ENCODE peak calls at places on chromosomes 1 and 21, in seven cellular contexts. Q is K562, L is HCT116, K is SK-N-SH, Y is H1, O is HepG2, R is GM12878. B is an unnamed sample.

GRCh38 chr1:205585835-205586785 is 45.7 kb downstream of the ELK4 start:
- DNase-seq in Q (no peak), L (no peak), K (no peak), Y (no peak), O (no peak), R (no peak), B (no peak)

GRCh38 chr1:11501906-11502485 is 23.0 kb downstream of the DISP3 start:
- DNase-seq in Q (no peak), L (no peak), K (no peak), Y (no peak), O (no peak), R (no peak), B (no peak)

GRCh38 chr1:62321438-62321837 is 2.2 kb upstream of the KANK4 start:
- DNase-seq in Q (no peak), L (peak; percentile 39), K (no peak), Y (no peak), O (no peak), R (no peak), B (no peak)

GRCh38 chr1:201295861-201296260 is 12.6 kb downstream of the PKP1 start:
- DNase-seq in Q (no peak), L (no peak), K (no peak), Y (no peak), O (no peak), R (no peak), B (no peak)

GRCh38 chr21:46301759-46302158 is 15.6 kb downstream of the YBEY start:
- DNase-seq in Q (no peak), L (no peak), K (no peak), Y (no peak), O (no peak), R (no peak), B (no peak)

GRCh38 chr1:34885405-34886247 is 26.1 kb upstream of the SMIM12 start:
- DNase-seq in Q (peak; percentile 80), L (no peak), K (no peak), Y (peak; percentile 95), O (no peak), R (no peak), B (no peak)

GRCh38 chr1:207868252-207868768 is 42.6 kb downstream of the CD34 start:
- DNase-seq in Q (peak; percentile 60), L (no peak), K (peak; percentile 54), Y (peak; percentile 58), O (no peak), R (no peak), B (peak; percentile 49)

GRCh38 chr1:45929257-45929687 is 125.9 kb downstream of the MAST2 start:
- DNase-seq in Q (no peak), L (peak; percentile 92), K (no peak), Y (no peak), O (peak; percentile 26), R (no peak), B (no peak)

GRCh38 chr1:220233927-220234326 is 38.3 kb downstream of the RAB3GAP2 start:
- DNase-seq in Q (no peak), L (no peak), K (no peak), Y (no peak), O (no peak), R (no peak), B (no peak)

GRCh38 chr1:34656706-34657105 is 98.1 kb upstream of the GJB5 start:
- DNase-seq in Q (no peak), L (no peak), K (no peak), Y (no peak), O (no peak), R (no peak), B (no peak)

GRCh38 chr1:22364764-22365163 is 86.9 kb upstream of the ZBTB40 start:
- DNase-seq in Q (peak; percentile 33), L (no peak), K (no peak), Y (no peak), O (no peak), R (no peak), B (no peak)

GRCh38 chr1:152756872-152757271 is 953 bp upstream of the KPRP start:
- DNase-seq in Q (no peak), L (no peak), K (no peak), Y (no peak), O (no peak), R (no peak), B (no peak)

DNA sequence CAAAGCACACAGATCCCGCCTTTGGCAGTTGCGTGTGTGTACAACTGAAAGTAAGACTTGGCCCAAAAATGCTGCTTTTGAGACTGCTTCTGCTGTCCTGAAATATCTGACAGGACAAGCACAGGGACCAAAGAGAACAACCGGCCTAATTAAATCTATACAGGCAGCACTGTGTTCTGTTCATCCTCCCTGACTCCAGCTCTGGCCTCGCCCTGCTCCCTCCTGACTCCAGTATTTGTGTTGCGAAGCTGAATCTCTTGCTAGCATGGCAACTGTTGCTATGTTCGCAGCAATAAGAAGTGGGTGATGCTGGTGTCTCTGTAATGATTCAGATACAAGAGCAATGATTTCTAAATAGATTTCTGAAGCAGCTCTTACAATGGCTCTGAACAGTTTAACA is 7.3 kb downstream of the LRRC53 start:
- DNase-seq in Q (no peak), L (no peak), K (peak; percentile 51), Y (no peak), O (no peak), R (no peak), B (no peak)
- TF ChIP-seq JUND in Q (no peak), L (no peak), K (no peak), Y (no peak), O (no peak), R (no peak), B (no peak)

DNA sequence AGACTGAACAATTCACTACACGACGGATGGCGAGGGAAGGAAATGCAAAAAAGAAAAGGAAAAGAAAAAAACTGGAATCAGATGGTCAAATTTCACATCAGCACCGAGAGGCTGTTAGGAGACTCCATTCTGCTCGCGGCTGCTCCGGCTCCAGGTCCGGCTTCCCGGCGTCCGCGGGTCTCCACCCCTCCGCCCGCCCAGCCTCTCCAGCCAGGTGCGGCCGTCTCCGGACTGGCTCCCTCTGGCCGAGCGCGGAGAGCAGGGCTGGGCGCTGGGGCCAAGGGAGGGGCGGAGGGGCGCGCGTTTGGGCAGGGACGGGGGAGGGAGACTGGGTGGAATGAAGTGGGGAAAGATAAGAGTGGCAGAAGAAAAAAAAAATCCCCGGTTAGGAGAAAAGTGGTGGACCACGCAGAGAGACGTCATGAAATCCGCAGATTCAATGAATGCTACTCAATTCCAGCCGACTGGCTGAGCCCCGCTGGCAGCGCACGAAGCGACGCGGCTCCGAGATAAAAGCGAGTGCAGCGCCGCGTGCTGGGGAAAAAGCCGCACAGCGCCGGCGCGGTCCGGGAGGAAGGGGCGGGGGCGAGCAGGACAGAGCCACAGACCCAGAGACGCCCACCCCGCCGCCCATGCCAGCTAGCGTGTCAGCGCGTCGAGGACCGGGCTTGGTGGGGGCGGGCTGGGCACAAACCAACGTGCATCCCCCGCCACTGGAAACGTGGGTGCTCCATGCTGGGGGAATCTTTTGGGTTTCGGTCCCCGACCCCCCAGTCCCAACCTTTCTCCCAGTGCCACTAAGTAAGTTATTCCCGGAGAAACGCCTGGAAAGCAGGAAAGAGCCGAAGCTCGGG is at the start of gene KCNJ6:
- DNase-seq in Q (peak; percentile 46), L (no peak), K (peak; percentile 87), Y (peak; percentile 91), O (no peak), R (no peak), B (no peak)
- TF ChIP-seq JUND in Q (no peak), L (no peak), K (no peak), Y (no peak), O (no peak), R (no peak), B (no peak)

GRCh38 chr1:209628618-209629299 is 23.5 kb downstream of the LAMB3 start:
- DNase-seq in Q (no peak), L (no peak), K (no peak), Y (no peak), O (no peak), R (no peak), B (no peak)

GRCh38 chr1:209626633-209627348 is 25.4 kb downstream of the LAMB3 start:
- DNase-seq in Q (no peak), L (no peak), K (no peak), Y (no peak), O (no peak), R (no peak), B (no peak)

GRCh38 chr1:209629621-209630382 is 22.4 kb downstream of the LAMB3 start:
- DNase-seq in Q (no peak), L (no peak), K (no peak), Y (no peak), O (no peak), R (no peak), B (no peak)

GRCh38 chr1:209625791-209626285 is 26.4 kb downstream of the LAMB3 start:
- DNase-seq in Q (no peak), L (no peak), K (no peak), Y (no peak), O (no peak), R (no peak), B (no peak)

DNA sequence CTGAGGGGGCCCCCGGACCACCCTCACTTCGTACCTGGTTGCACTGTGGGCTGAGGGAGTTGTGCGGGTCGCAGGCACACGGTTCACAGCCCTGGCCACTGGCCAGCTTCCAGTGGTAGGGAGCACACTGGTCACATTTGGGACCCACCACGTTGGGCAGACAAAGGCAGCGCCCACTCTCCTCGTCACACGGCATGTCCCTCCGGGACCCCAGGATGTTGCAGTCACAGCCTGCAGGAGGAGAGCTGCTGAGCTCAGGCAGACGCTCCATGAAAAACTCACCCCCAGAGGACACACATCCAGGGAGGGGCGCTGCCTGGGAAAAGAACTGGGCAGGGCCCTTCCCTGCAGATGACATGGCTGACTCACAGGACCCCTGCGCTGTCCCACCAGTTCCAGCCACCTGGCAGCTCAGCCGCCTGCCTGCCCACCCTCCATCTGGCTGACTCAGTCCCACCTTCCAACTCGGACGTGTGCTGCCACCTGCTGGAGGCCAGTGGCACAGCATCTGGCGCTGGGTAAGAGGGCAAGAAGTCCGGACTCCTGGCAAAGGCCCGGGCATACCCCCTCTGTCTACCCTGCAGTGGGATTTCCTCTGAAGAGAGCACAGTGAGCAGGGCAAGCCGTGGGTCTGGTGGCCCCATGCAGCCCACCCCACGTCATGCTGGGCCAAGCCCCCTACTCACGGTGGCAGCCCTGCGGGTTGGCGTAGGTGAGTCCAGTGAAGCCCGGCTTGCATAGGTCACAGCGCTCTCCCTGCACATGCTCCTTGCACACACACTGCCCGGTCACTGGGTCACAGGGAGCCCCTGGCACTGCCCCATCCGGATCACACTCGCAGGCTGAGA is 24.7 kb downstream of the LAMB3 start:
- DNase-seq in Q (peak; percentile 82), L (peak; percentile 35), K (peak; percentile 91), Y (peak; percentile 98), O (peak; percentile 46), R (no peak), B (peak; percentile 74)
- TF ChIP-seq JUND in Q (peak; percentile 49), L (no peak), K (no peak), Y (peak; percentile 89), O (no peak), R (peak; percentile 23), B (no peak)

GRCh38 chr1:19070197-19070651 is 113.7 kb upstream of the IFFO2 start:
- DNase-seq in Q (no peak), L (no peak), K (no peak), Y (no peak), O (no peak), R (no peak), B (no peak)

GRCh38 chr1:19067187-19067911 is 110.9 kb upstream of the IFFO2 start:
- DNase-seq in Q (no peak), L (no peak), K (peak; percentile 63), Y (no peak), O (peak; percentile 82), R (no peak), B (peak; percentile 22)

GRCh38 chr1:19067912-19068638 is 111.6 kb upstream of the IFFO2 start:
- DNase-seq in Q (no peak), L (no peak), K (peak; percentile 53), Y (no peak), O (no peak), R (no peak), B (no peak)

GRCh38 chr1:19066874-19067186 is 110.4 kb upstream of the IFFO2 start:
- DNase-seq in Q (no peak), L (no peak), K (no peak), Y (no peak), O (no peak), R (no peak), B (no peak)

GRCh38 chr1:19068639-19069276 is 112.3 kb upstream of the IFFO2 start:
- DNase-seq in Q (peak; percentile 46), L (no peak), K (peak; percentile 80), Y (no peak), O (no peak), R (no peak), B (no peak)
- TF ChIP-seq JUND in Q (no peak), L (no peak), K (no peak), Y (no peak), O (no peak), R (no peak), B (no peak)

B was measured in T47D.